ENCODE peak calls at places on chromosomes 3 and 15, in four cellular contexts. H is gastrocnemius medialis; B is stimulated activated naive CD4-positive, alpha-beta T cell; C is mesenchymal stem cell. R is an unnamed sample.

GRCh38 chr3:42664443-42664814 is 10.9 kb downstream of the ZBTB47 start:
- DNase-seq in C (no peak), H (no peak), B (no peak), R (no peak)

GRCh38 chr3:150443331-150443741 is 35.2 kb downstream of the TSC22D2 start:
- DNase-seq in H (no peak), C (peak; percentile 56), B (no peak), R (no peak)

GRCh38 chr3:183006396-183007002 is 26.2 kb upstream of the DCUN1D1 start:
- DNase-seq in C (no peak), B (no peak), H (no peak), R (no peak)

GRCh38 chr15:31019986-31020385 is 28.6 kb upstream of the MTMR10 start:
- DNase-seq in C (no peak), H (no peak), B (no peak), R (no peak)

GRCh38 chr3:128487813-128488635 is 5.0 kb downstream of the GATA2 start:
- DNase-seq in H (peak; percentile 58), C (peak; percentile 86), B (no peak), R (peak; percentile 84)

GRCh38 chr3:120160050-120160449 is 65.8 kb upstream of the GSK3B start:
- DNase-seq in C (peak; percentile 95), H (peak; percentile 58), B (no peak), R (peak; percentile 81)

GRCh38 chr15:69265347-69265955 is 33.3 kb upstream of the PAQR5 start:
- DNase-seq in H (no peak), B (no peak), C (peak; percentile 31), R (no peak)

GRCh38 chr3:186097663-186098451 is 11.0 kb downstream of the ETV5 start:
- DNase-seq in C (peak; percentile 87), B (no peak), H (no peak), R (peak; percentile 29)

GRCh38 chr15:101451192-101451799 is 38.2 kb downstream of the PCSK6 start:
- DNase-seq in C (peak; percentile 73), H (no peak), B (no peak), R (peak; percentile 76)

GRCh38 chr3:42831321-42831713 is 22.1 kb downstream of the ACKR2 start:
- DNase-seq in C (peak; percentile 32), H (peak; percentile 48), B (peak; percentile 33), R (peak; percentile 64)

R was measured in psoas muscle.